ENCODE peak calls at places on chromosomes 1 and 21, in six cellular contexts. B, I, K, X, V and R are unnamed samples.

GRCh38 chr1:208258277-208258676 is 14.1 kb upstream of the PLXNA2 start:
- DNase-seq in B (no peak), I (no peak), K (no peak), X (no peak), V (no peak), R (no peak)

GRCh38 chr1:230839166-230839565 is 29.2 kb downstream of the C1orf198 start:
- DNase-seq in B (no peak), I (no peak), K (no peak), X (no peak), V (no peak), R (no peak)

GRCh38 chr1:233075045-233075444 is 124.6 kb downstream of the NTPCR start:
- DNase-seq in B (no peak), I (no peak), K (no peak), X (no peak), V (peak), R (no peak)

GRCh38 chr21:43864806-43865470 is at the start of gene AGPAT3:
- DNase-seq in B (no peak), I (no peak), K (peak), X (no peak), V (peak), R (peak)

GRCh38 chr1:161106434-161106833 is 8.3 kb downstream of the KLHDC9 start:
- DNase-seq in B (no peak), I (no peak), K (no peak), X (no peak), V (no peak), R (no peak)

GRCh38 chr21:34878501-34878900 is 170.6 kb downstream of the RUNX1 start:
- DNase-seq in B (no peak), I (no peak), K (no peak), X (no peak), V (no peak), R (no peak)

GRCh38 chr21:42145569-42146250 is 73.2 kb upstream of the ABCG1 start:
- DNase-seq in B (peak), I (peak), K (peak), X (peak), V (peak), R (peak)

GRCh38 chr1:26285366-26286063 is 5.6 kb downstream of the SH3BGRL3 start:
- DNase-seq in B (no peak), I (no peak), K (no peak), X (no peak), V (no peak), R (no peak)

GRCh38 chr1:195745170-195746009 is 862.9 kb downstream of the KCNT2 start:
- DNase-seq in B (no peak), I (no peak), K (no peak), X (no peak), V (no peak), R (no peak)

GRCh38 chr1:71311396-71311795 is 230.6 kb upstream of the ZRANB2 start:
- DNase-seq in B (peak), I (no peak), K (no peak), X (no peak), V (peak), R (no peak)

GRCh38 chr21:35882791-35883240 is 177.5 kb downstream of the SETD4 start:
- DNase-seq in B (peak), I (no peak), K (no peak), X (no peak), V (peak), R (no peak)

GRCh38 chr1:59552001-59552400 is 255.1 kb downstream of the FGGY start:
- DNase-seq in B (no peak), I (no peak), K (no peak), X (no peak), V (no peak), R (no peak)

GRCh38 chr1:170491291-170491690 is 40.7 kb upstream of the GORAB start:
- DNase-seq in B (no peak), I (no peak), K (no peak), X (no peak), V (no peak), R (no peak)

GRCh38 chr1:54815086-54815876 is 14.2 kb upstream of the TTC22 start:
- DNase-seq in B (no peak), I (no peak), K (peak), X (no peak), V (no peak), R (no peak)

GRCh38 chr1:228472655-228473054 is 14.5 kb upstream of the RNF187 start:
- DNase-seq in B (peak), I (no peak), K (no peak), X (no peak), V (no peak), R (no peak)

GRCh38 chr21:35063428-35064172 is 14.5 kb upstream of the RUNX1 start:
- DNase-seq in B (no peak), I (no peak), K (no peak), X (no peak), V (no peak), R (no peak)

GRCh38 chr1:169928438-169929209 is 34.9 kb upstream of the SCYL3 start:
- DNase-seq in B (peak), I (no peak), K (peak), X (no peak), V (peak), R (no peak)

GRCh38 chr1:171061425-171062143 is 29.1 kb upstream of the FMO3 start:
- DNase-seq in B (no peak), I (no peak), K (no peak), X (no peak), V (no peak), R (no peak)

GRCh38 chr21:25467891-25468290 is 139.4 kb downstream of the MRPL39 start:
- DNase-seq in B (no peak), I (no peak), K (no peak), X (no peak), V (no peak), R (no peak)

GRCh38 chr1:41658444-41659158 is 174.1 kb upstream of the EDN2 start:
- DNase-seq in B (no peak), I (peak), K (no peak), X (no peak), V (no peak), R (no peak)

GRCh38 chr1:24318988-24319863 is at the start of gene GRHL3:
- DNase-seq in B (no peak), I (no peak), K (peak), X (peak), V (no peak), R (no peak)

GRCh38 chr1:233113009-233113712 is 162.8 kb downstream of the NTPCR start:
- DNase-seq in B (peak), I (no peak), K (peak), X (peak), V (peak), R (no peak)

GRCh38 chr1:201946224-201946908 is at the start of gene LMOD1:
- DNase-seq in B (peak), I (peak), K (peak), X (peak), V (peak), R (no peak)

GRCh38 chr1:161478985-161479384 is 26.3 kb upstream of the FCGR2A start:
- DNase-seq in B (no peak), I (no peak), K (no peak), X (no peak), V (no peak), R (no peak)

GRCh38 chr1:99737016-99737415 is 29.4 kb downstream of the FRRS1 start:
- DNase-seq in B (peak), I (no peak), K (peak), X (no peak), V (peak), R (no peak)

GRCh38 chr1:184647471-184647870 is 107.2 kb downstream of the EDEM3 start:
- DNase-seq in B (no peak), I (no peak), K (no peak), X (no peak), V (no peak), R (no peak)

GRCh38 chr1:37458551-37458950 is 15.8 kb upstream of the ZC3H12A start:
- DNase-seq in B (no peak), I (no peak), K (no peak), X (no peak), V (no peak), R (no peak)

GRCh38 chr1:37452416-37452815 is 22.0 kb upstream of the ZC3H12A start:
- DNase-seq in B (no peak), I (no peak), K (no peak), X (no peak), V (no peak), R (no peak)

GRCh38 chr1:37453647-37454046 is 20.7 kb upstream of the ZC3H12A start:
- DNase-seq in B (no peak), I (no peak), K (no peak), X (no peak), V (no peak), R (no peak)

GRCh38 chr1:37456614-37457013 is 17.8 kb upstream of the ZC3H12A start:
- DNase-seq in B (no peak), I (no peak), K (no peak), X (no peak), V (no peak), R (no peak)

DNA sequence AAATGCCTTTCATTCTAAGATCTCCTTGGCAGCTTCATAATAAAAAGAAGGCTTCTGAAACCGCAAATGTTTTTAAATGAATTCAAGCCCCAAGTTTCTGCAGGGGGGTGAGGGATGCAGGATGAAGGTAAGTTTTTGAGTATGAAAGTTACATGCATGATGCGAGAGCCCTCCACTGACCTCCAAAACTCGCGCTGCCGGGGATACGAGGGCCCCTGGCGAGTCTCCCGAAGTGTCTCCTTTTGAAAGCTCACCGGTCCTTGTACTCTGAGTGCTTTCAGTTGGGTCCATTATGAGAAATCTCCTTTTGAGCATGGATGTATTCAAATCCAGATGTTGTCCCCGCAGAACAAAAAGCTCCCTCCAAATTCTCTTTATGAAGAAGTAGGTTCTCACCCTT is 18.9 kb upstream of the ZC3H12A start:
- DNase-seq in B (no peak), I (no peak), K (no peak), X (no peak), V (no peak), R (no peak)
- TF ChIP-seq CTCF in B (no peak), I (no peak), K (no peak), X (no peak), V (no peak), R (no peak)

DNA sequence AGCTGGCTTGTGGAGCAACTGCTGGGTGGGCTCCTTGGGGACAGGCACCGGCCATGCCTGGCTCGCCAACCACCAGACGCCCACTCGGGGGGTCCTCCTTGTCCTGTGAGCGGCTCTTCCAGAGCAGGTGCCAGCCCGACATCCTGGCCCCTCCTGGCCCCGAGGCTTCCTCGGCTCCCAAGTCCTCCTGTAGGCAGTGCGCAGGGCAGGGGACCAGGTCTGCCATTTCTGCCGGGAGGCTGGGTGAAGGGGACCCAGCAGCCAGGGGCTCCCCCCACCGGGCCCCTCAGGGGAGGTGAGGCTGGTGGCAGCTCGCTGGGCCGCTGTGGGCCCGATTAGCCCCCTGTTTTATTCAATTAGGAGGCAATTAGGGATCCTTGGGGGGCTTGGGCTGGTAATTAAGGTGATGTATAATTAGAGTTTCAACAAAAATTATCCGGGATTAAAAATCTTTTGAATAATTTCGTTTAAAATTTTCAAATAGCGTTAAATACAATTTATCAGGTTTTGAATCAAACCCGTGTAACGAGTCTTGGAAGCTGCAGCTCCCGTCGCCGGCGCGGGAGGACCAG is 4.0 kb downstream of the PRDM16 start:
- DNase-seq in B (no peak), I (no peak), K (no peak), X (no peak), V (no peak), R (no peak)
- H3K4me3 ChIP-seq in B (peak), I (no peak), K (no peak), X (peak), V (no peak), R (no peak)

GRCh38 chr1:205939690-205940330 is 3.4 kb downstream of the SLC26A9 start:
- DNase-seq in B (no peak), I (no peak), K (peak), X (peak), V (no peak), R (no peak)
- TF ChIP-seq CTCF in B (peak), I (no peak), K (peak), X (no peak), V (no peak), R (no peak)

GRCh38 chr1:212860713-212861581 is 2.9 kb downstream of the FLVCR1 start:
- DNase-seq in B (peak), I (no peak), K (peak), X (no peak), V (peak), R (no peak)

GRCh38 chr1:212864201-212864600 is 6.1 kb downstream of the FLVCR1 start:
- DNase-seq in B (no peak), I (no peak), K (no peak), X (no peak), V (no peak), R (no peak)

GRCh38 chr1:212858461-212859265 is 588 bp downstream of the FLVCR1 start:
- DNase-seq in B (peak), I (no peak), K (peak), X (peak), V (peak), R (no peak)

GRCh38 chr1:212858055-212858460 is at the start of gene FLVCR1:
- DNase-seq in B (peak), I (peak), K (peak), X (peak), V (peak), R (peak)

GRCh38 chr1:212862111-212862690 is 4.1 kb downstream of the FLVCR1 start:
- DNase-seq in B (no peak), I (no peak), K (no peak), X (no peak), V (no peak), R (no peak)
- H3K4me3 ChIP-seq in B (no peak), I (no peak), K (no peak), X (no peak), V (no peak), R (no peak)

GRCh38 chr1:245345191-245345884 is 190.6 kb downstream of the KIF26B start:
- DNase-seq in B (no peak), I (no peak), K (peak), X (no peak), V (no peak), R (no peak)
- TF ChIP-seq CTCF in B (no peak), I (no peak), K (no peak), X (no peak), V (no peak), R (no peak)

DNA sequence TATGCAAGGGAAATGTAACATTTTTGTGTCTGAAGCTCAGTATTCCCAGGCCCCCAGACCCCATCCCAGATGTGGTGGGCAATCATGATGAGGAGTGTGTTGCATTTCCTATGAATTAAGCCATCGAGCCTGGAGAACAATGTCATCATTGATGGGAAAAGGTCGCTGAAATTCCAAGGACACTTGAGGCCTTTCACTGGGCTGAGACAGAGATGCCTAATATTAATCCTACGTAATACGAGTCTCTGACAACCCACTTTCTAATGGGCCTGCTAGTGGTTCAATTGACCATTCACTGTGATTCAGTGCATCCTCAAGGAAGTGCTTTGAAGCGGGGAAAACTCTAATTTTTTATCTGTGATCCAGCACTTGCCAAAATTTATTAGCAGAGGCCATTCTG is 291.6 kb downstream of the PLPP3 start:
- DNase-seq in B (no peak), I (no peak), K (no peak), X (no peak), V (no peak), R (no peak)
- H3K4me3 ChIP-seq in B (no peak), I (no peak), K (no peak), X (no peak), V (no peak), R (no peak)

GRCh38 chr1:167342846-167343245 is 122.2 kb downstream of the POU2F1 start:
- DNase-seq in B (no peak), I (no peak), K (peak), X (no peak), V (no peak), R (no peak)
- TF ChIP-seq CTCF in B (no peak), I (no peak), K (peak), X (no peak), V (no peak), R (no peak)